ENCODE peak calls at places on chromosomes 16 and 17, in nine cellular contexts. I is lung, K is neural progenitor cell, J is esophagus squamous epithelium, E is HCT116, B is uterus, L is cardiac muscle cell, Z is colonic mucosa, D is mucosa of descending colon. X is an unnamed sample.

GRCh38 chr16:57994778-57995177 is 5.7 kb downstream of the ZNF319 start:
- DNase-seq in J (no peak), L (peak; percentile 54), I (peak; percentile 69), K (peak; percentile 81), E (peak; percentile 37), D (peak; percentile 60), Z (peak; percentile 55), B (no peak), X (peak; percentile 81)

GRCh38 chr16:88785106-88785924 is at the start of gene PIEZO1:
- DNase-seq in Z (peak; percentile 82), I (peak; percentile 79), L (peak; percentile 70), J (no peak), D (peak; percentile 89), E (no peak), K (peak; percentile 70), B (peak; percentile 80), X (peak; percentile 35)

GRCh38 chr17:81401727-81402529 is 6.7 kb downstream of the BAHCC1 start:
- DNase-seq in Z (peak; percentile 62), K (peak; percentile 69), E (no peak), D (no peak), B (no peak), I (no peak), J (no peak), L (peak; percentile 65), X (no peak)

GRCh38 chr17:78341559-78342437 is 18.1 kb downstream of the SOCS3 start:
- DNase-seq in E (no peak), B (peak; percentile 87), D (peak; percentile 85), J (no peak), K (peak; percentile 90), I (no peak), L (peak; percentile 89), Z (peak; percentile 79), X (no peak)

GRCh38 chr16:29876578-29877249 is 13.7 kb upstream of the CDIPT start:
- DNase-seq in J (no peak), I (no peak), L (no peak), Z (no peak), B (no peak), K (peak; percentile 56), D (no peak), E (no peak), X (no peak)

GRCh38 chr17:46120078-46120477 is 73.2 kb downstream of the KANSL1 start:
- DNase-seq in J (no peak), E (no peak), Z (no peak), D (no peak), L (no peak), B (no peak), K (no peak), I (no peak), X (no peak)

GRCh38 chr16:89118361-89119061 is 24.9 kb downstream of the ACSF3 start:
- DNase-seq in L (no peak), I (no peak), B (no peak), Z (no peak), E (no peak), K (no peak), D (peak; percentile 25), J (no peak), X (no peak)

GRCh38 chr17:30345089-30345433 is 11.2 kb upstream of the TMIGD1 start:
- DNase-seq in J (no peak), D (no peak), E (no peak), K (no peak), Z (no peak), L (no peak), B (no peak), I (no peak), X (peak; percentile 31)

GRCh38 chr17:48757524-48757961 is 29.0 kb upstream of the HOXB13 start:
- DNase-seq in B (no peak), I (no peak), D (no peak), E (no peak), J (no peak), L (no peak), Z (peak; percentile 50), K (no peak), X (no peak)

GRCh38 chr16:7405166-7405565 is 72.5 kb downstream of the RBFOX1 start:
- DNase-seq in E (no peak), B (no peak), I (peak; percentile 39), K (peak; percentile 82), D (peak; percentile 25), L (no peak), Z (no peak), J (no peak), X (no peak)

GRCh38 chr16:35409503-35409902 is 1950.1 kb downstream of the TP53TG3F start:
- DNase-seq in E (no peak), J (no peak), B (no peak), K (no peak), L (no peak), I (no peak), D (no peak), Z (no peak), X (no peak)

GRCh38 chr16:35414563-35414962 is 1955.2 kb downstream of the TP53TG3F start:
- DNase-seq in J (no peak), D (no peak), Z (no peak), B (no peak), K (no peak), E (no peak), I (no peak), L (no peak), X (no peak)

GRCh38 chr16:35411156-35411555 is 1951.7 kb downstream of the TP53TG3F start:
- DNase-seq in L (no peak), D (no peak), Z (no peak), J (no peak), K (no peak), B (no peak), I (no peak), E (no peak), X (no peak)

GRCh38 chr16:35410438-35410837 is 1951.0 kb downstream of the TP53TG3F start:
- DNase-seq in E (no peak), D (no peak), B (no peak), L (no peak), J (no peak), I (no peak), K (no peak), Z (no peak), X (no peak)

DNA sequence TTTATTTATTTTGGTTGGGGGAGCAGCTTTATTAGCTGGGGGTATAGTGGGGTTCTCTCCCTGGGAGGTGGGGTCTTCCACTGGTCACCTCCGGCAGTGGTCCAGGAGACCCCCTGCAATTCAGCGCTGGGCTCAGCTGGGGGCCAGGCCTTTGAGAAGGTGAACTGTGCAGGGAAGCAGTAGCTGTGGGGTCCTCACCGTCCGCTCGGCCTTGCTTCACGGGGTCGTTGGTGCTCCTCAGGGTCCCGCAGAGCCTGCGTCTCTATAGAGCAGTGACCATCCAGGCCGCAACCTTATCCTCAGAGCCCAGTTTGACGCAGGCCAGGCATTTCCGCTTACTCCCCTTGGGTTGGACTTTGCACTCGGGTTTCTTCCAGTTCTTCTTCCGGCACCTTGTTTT is 1954.7 kb downstream of the TP53TG3F start:
- DNase-seq in E (no peak), I (no peak), D (no peak), L (no peak), K (no peak), Z (no peak), B (no peak), J (no peak), X (no peak)
- H3K4me1 ChIP-seq in E (no peaks in the 10 kb centered on the region), I (no peaks in the 10 kb centered on the region), D (no peaks in the 10 kb centered on the region), L (no peaks in the 10 kb centered on the region), K (no peaks in the 10 kb centered on the region), Z (no peaks in the 10 kb centered on the region), B (no peaks in the 10 kb centered on the region), J (no peaks in the 10 kb centered on the region), X (no peaks in the 10 kb centered on the region)

GRCh38 chr16:2473999-2474876 is 689 bp upstream of the TBC1D24 start:
- DNase-seq in E (no peak), D (peak; percentile 75), I (no peak), L (peak; percentile 39), Z (peak; percentile 58), B (peak; percentile 33), J (no peak), K (peak; percentile 76), X (peak; percentile 57)
- H3K4me1 ChIP-seq in E (peaks cover 47% of the 10 kb centered on the region), D (peaks cover 26% of the 10 kb centered on the region), I (peaks cover 18% of the 10 kb centered on the region), L (peaks cover 28% of the 10 kb centered on the region), Z (peaks cover 17% of the 10 kb centered on the region), B (no peaks in the 10 kb centered on the region), J (peaks cover 24% of the 10 kb centered on the region), K (peaks cover 34% of the 10 kb centered on the region), X (peaks cover 20% of the 10 kb centered on the region)

GRCh38 chr17:74212262-74212912 is 984 bp upstream of the TTYH2 start:
- DNase-seq in K (peak; percentile 34), L (no peak), I (no peak), E (no peak), D (peak; percentile 57), Z (peak; percentile 36), B (peak; percentile 31), J (no peak), X (peak; percentile 65)
- H3K4me1 ChIP-seq in K (peaks cover 34% of the 10 kb centered on the region), L (peaks cover 17% of the 10 kb centered on the region), I (peaks cover 9% of the 10 kb centered on the region), E (peaks cover 63% of the 10 kb centered on the region), D (peaks cover 27% of the 10 kb centered on the region), Z (peaks cover 15% of the 10 kb centered on the region), B (no peaks in the 10 kb centered on the region), J (peaks cover 49% of the 10 kb centered on the region), X (peaks cover 32% of the 10 kb centered on the region)

GRCh38 chr17:58377005-58377660 is 25.1 kb upstream of the SUPT4H1 start:
- DNase-seq in K (no peak), D (peak; percentile 47), B (no peak), Z (peak; percentile 80), J (no peak), E (peak; percentile 49), L (no peak), I (peak; percentile 63), X (no peak)

GRCh38 chr17:58381124-58381838 is 29.3 kb upstream of the SUPT4H1 start:
- DNase-seq in L (peak; percentile 54), K (no peak), I (no peak), Z (peak; percentile 57), E (no peak), D (peak; percentile 36), J (no peak), B (no peak), X (no peak)

GRCh38 chr17:58377661-58378060 is 25.7 kb upstream of the SUPT4H1 start:
- DNase-seq in L (no peak), J (no peak), Z (peak; percentile 61), B (no peak), K (no peak), D (peak; percentile 34), I (no peak), E (no peak), X (no peak)

GRCh38 chr17:58380207-58381123 is 28.5 kb upstream of the SUPT4H1 start:
- DNase-seq in L (no peak), K (no peak), Z (no peak), I (no peak), B (no peak), D (no peak), E (no peak), J (no peak), X (no peak)

DNA sequence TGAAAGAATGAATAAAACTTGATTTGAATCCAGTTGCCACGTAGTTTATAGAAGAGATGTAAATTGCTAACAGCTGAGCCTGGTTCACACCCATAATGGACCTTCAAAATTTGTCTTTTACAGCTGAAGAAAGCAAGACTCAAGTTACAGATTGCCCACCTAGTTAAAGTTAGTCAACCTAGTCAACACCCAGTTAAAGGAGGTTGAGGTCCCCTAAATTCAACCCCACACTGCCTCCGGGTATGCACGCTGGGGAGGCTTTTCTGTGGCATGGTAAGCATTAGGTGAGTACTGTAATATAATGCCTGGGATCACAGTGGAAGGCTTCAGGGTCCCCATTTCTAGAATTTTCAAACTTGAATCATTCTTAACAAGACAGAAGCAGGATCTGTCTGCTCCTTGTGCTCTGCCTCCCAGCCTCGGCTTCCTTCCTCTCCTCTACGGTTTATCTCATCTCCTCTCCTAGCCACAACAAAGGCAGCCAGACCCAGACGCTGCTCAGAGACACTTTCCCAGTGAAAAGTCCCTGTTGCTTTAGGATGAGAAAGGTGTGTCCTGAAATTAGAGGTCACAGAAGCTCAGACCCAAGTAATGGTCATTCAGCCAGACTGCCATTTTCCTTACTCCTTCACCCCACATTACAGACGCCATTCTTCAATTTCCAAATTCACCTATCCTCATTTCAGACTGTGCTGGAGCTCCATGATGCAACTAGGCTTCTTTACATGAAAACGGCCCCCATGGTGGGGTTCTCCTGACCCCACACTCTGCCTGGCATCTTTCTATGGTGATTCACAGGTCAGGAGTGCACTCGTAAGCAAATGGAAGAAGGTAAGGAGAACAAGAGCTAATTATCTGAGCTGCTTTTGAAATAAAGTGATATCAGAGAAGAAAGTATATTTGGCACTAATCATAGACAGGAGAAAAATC is 27.2 kb upstream of the SUPT4H1 start:
- DNase-seq in D (no peak), K (no peak), L (no peak), E (no peak), B (no peak), I (no peak), J (no peak), Z (no peak), X (no peak)
- H3K4me1 ChIP-seq in D (peaks cover 70% of the 10 kb centered on the region), K (no peaks in the 10 kb centered on the region), L (peaks cover 2% of the 10 kb centered on the region), E (peaks cover 83% of the 10 kb centered on the region), B (no peaks in the 10 kb centered on the region), I (peaks cover 7% of the 10 kb centered on the region), J (peaks cover 3% of the 10 kb centered on the region), Z (peaks cover 25% of the 10 kb centered on the region), X (no peaks in the 10 kb centered on the region)

X was measured in HAP-1.